ENCODE peak calls at places on chromosomes 11 and 22, in four cellular contexts. C is WTC11, F is K562, K is HepG2. A is an unnamed sample.

GRCh38 chr11:108199446-108200321 is 22.8 kb downstream of the NPAT start:
- DNase-seq in K (no peak), C (no peak), F (peak), A (no peak)

GRCh38 chr11:15336016-15336415 is 221.3 kb downstream of the INSC start:
- DNase-seq in K (no peak), C (peak), F (no peak), A (no peak)

GRCh38 chr11:10590516-10590915 is 22.1 kb upstream of the LYVE1 start:
- DNase-seq in F (no peak), C (no peak), K (no peak), A (no peak)

GRCh38 chr11:24779791-24780190 is 282.9 kb downstream of the LUZP2 start:
- DNase-seq in F (no peak), K (no peak), C (no peak), A (no peak)

GRCh38 chr11:75547617-75548054 is 14.4 kb upstream of the SERPINH1 start:
- DNase-seq in F (peak), C (peak), K (peak), A (no peak)

GRCh38 chr22:39296535-39296934 is 22.9 kb downstream of the RPL3 start:
- DNase-seq in F (no peak), C (no peak), K (no peak), A (no peak)

GRCh38 chr11:118530180-118530682 is 761 bp upstream of the TMEM25 start:
- DNase-seq in C (no peak), K (no peak), F (peak), A (no peak)

GRCh38 chr11:118530683-118531596 is at the start of gene TMEM25:
- DNase-seq in F (peak), K (peak), C (peak), A (no peak)

GRCh38 chr11:38191101-38191500 is 1593.1 kb upstream of the RAG2 start:
- DNase-seq in K (no peak), C (no peak), F (no peak), A (no peak)

GRCh38 chr11:121464352-121464946 is 11.7 kb upstream of the SORL1-AS1 start:
- DNase-seq in F (no peak), K (peak), C (no peak), A (no peak)

GRCh38 chr11:128595221-128595620 is 7.9 kb upstream of the ETS1 start:
- DNase-seq in F (no peak), C (no peak), K (no peak), A (no peak)

GRCh38 chr11:18081551-18081950 is 24.3 kb downstream of the SAAL1 start:
- DNase-seq in C (no peak), K (no peak), F (no peak), A (no peak)

GRCh38 chr11:110455718-110456117 is 26.0 kb downstream of the FDX1 start:
- DNase-seq in K (no peak), C (no peak), F (no peak), A (no peak)

GRCh38 chr11:63508009-63508408 is 2.1 kb downstream of the LGALS12 start:
- DNase-seq in C (peak), K (peak), F (peak), A (peak)

GRCh38 chr11:59173964-59174663 is 2.2 kb downstream of the DTX4 start:
- DNase-seq in C (peak), K (peak), F (no peak), A (peak)

GRCh38 chr11:69698362-69698761 is 5.5 kb downstream of the FGF19 start:
- DNase-seq in C (no peak), K (no peak), F (no peak), A (no peak)

GRCh38 chr11:110298298-110298765 is 1.9 kb upstream of the RDX start:
- DNase-seq in F (no peak), K (peak), C (no peak), A (no peak)

GRCh38 chr11:33997473-33998347 is 53.8 kb upstream of the CAPRIN1 start:
- DNase-seq in K (no peak), C (no peak), F (no peak), A (no peak)

GRCh38 chr11:123093686-123094085 is 31.8 kb upstream of the HSPA8 start:
- DNase-seq in F (no peak), K (no peak), C (no peak), A (no peak)

GRCh38 chr22:38441620-38442287 is 13.2 kb downstream of the KCNJ4 start:
- DNase-seq in F (no peak), K (no peak), C (no peak), A (no peak)

GRCh38 chr11:68014157-68014965 is 4.2 kb downstream of the ALDH3B1 start:
- DNase-seq in K (no peak), F (no peak), C (no peak), A (no peak)

GRCh38 chr22:45320326-45320976 is 10.7 kb downstream of the FAM118A start:
- DNase-seq in F (no peak), K (no peak), C (no peak), A (no peak)

GRCh38 chr11:82718307-82718706 is 15.4 kb downstream of the FAM181B start:
- DNase-seq in C (peak), F (peak), K (peak), A (no peak)

GRCh38 chr11:79237676-79238075 is 203.2 kb downstream of the TENM4 start:
- DNase-seq in C (no peak), F (no peak), K (no peak), A (no peak)

GRCh38 chr11:20512869-20513268 is 86.5 kb upstream of the SLC6A5 start:
- DNase-seq in K (no peak), C (no peak), F (no peak), A (no peak)

DNA sequence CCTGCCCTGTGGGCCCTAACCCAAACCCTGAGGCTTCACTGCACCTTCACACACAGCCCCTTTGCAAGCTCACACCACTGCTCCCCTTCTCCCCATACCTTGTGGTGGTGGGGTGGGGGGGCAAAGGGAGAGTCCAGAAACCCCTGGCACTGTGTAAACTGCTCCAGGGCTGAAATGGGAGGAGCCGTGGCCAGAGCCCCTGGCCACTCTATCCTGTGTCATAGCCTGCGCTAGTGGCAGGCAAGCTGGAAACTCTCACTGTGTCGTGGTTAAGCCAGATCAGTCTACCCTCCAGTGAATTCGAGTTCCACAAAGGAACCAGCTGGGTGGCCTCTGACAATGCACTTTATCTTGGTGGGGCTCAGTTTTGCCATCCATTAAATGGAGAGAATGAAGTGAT is 8.4 kb upstream of the SYT13 start:
- DNase-seq in C (no peak), K (no peak), F (no peak), A (no peak)
- TF ChIP-seq ATF2 in C (no peak), K (no peak), F (no peak), A (no peak)

GRCh38 chr11:61973603-61974162 is 6.2 kb upstream of the FTH1 start:
- DNase-seq in K (peak), C (no peak), F (no peak), A (no peak)

GRCh38 chr11:61974766-61975631 is 7.6 kb upstream of the FTH1 start:
- DNase-seq in K (peak), C (no peak), F (no peak), A (no peak)

GRCh38 chr11:61972112-61972795 is 4.8 kb upstream of the FTH1 start:
- DNase-seq in C (no peak), F (no peak), K (no peak), A (no peak)

GRCh38 chr11:61971177-61972111 is 4.0 kb upstream of the FTH1 start:
- DNase-seq in F (peak), C (peak), K (peak), A (peak)

GRCh38 chr11:61972796-61973602 is 5.6 kb upstream of the FTH1 start:
- DNase-seq in K (peak), F (no peak), C (no peak), A (no peak)
- TF ChIP-seq ATF2 in K (peak), F (no peak), C (no peak), A (no peak)

DNA sequence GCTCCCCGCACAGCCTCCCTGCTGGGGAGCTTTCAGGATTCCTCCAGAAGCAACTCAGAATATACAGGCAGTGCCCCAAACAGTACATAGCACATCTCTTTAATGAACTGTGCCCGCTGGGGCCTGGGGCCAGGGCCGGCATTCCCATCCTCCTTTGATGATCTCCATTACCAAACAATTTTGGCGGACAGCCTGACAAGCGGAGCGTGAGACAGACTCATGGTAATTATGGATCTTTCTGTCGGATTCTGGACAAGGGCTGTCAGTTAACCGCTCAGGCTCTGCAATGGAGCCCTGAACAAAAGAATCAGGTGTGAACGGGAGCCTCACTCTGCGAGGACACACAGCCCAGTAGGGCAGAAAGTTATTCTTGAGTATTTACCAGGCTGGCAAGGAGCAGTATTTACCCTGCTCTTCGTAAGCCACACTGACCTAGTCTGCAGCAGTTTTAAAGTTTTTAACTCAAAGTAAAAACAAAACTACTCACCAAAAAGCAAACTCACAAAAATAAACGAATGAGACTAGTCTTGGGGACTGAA is 174.0 kb downstream of the TBC1D22A start:
- DNase-seq in K (peak), C (no peak), F (no peak), A (peak)
- TF ChIP-seq ATF2 in K (no peak), C (no peak), F (no peak), A (no peak)

GRCh38 chr11:112513417-112513816 is 252.8 kb upstream of the PLET1 start:
- DNase-seq in F (no peak), C (no peak), K (no peak), A (no peak)
- TF ChIP-seq ATF2 in F (no peak), C (no peak), K (no peak), A (no peak)

GRCh38 chr11:119909495-119909894 is 180.5 kb upstream of the NECTIN1 start:
- DNase-seq in C (no peak), F (no peak), K (no peak), A (no peak)
- TF ChIP-seq ATF2 in C (no peak), F (no peak), K (no peak), A (no peak)

GRCh38 chr22:42078469-42079318 is 806 bp upstream of the SMDT1 start:
- DNase-seq in C (peak), F (no peak), K (no peak), A (no peak)

GRCh38 chr22:42077486-42078125 is 1.9 kb upstream of the SMDT1 start:
- DNase-seq in C (no peak), K (no peak), F (no peak), A (no peak)

GRCh38 chr22:42079319-42080251 is at the start of gene SMDT1:
- DNase-seq in K (peak), C (peak), F (peak), A (peak)

GRCh38 chr22:42083119-42083518 is 3.6 kb downstream of the SMDT1 start:
- DNase-seq in C (no peak), F (no peak), K (no peak), A (no peak)

GRCh38 chr22:42080287-42080686 is 787 bp downstream of the SMDT1 start:
- DNase-seq in C (no peak), K (no peak), F (no peak), A (no peak)
- TF ChIP-seq ATF2 in C (no peak), K (no peak), F (no peak), A (no peak)

GRCh38 chr22:26542831-26543230 is 30.6 kb upstream of the TFIP11 start:
- DNase-seq in C (no peak), F (no peak), K (no peak), A (no peak)

GRCh38 chr22:26545827-26546226 is 33.6 kb upstream of the TFIP11 start:
- DNase-seq in F (no peak), K (no peak), C (no peak), A (no peak)

GRCh38 chr22:26544489-26544888 is 32.2 kb upstream of the TFIP11 start:
- DNase-seq in C (no peak), K (no peak), F (no peak), A (no peak)

GRCh38 chr22:26545385-26545784 is 33.1 kb upstream of the TFIP11 start:
- DNase-seq in C (no peak), K (no peak), F (no peak), A (no peak)

DNA sequence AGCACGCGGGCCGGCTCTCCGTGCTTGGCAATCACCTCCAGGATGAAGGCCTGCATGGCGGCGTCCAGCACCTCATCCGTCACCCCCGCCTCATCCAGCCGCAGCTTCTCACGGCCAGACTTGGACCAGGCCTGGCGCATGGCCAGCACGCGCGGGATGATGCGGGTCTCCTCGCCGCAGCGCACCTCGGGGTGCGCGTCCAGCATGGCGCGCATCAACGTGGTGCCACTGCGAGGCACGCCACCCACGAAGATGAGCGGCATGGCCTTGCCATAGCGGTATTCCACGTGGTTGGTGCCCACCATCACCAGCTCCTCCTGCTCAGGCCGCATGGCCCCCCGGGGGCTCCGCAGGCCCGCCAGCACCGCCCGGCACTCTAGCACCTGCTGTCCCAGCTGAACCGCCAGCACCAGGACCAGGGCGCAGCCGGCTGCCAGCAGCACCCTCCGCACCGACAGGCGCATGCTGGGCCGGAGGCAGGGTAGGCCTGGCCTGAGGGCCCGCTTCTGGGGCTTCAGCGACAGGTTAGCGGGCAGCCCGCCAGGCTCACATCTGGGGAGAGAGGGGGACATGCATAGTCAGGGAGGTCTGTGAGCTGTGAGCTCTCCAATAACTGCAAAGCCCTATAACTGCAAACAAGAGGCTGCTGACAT is 29.0 kb upstream of the TFIP11 start:
- DNase-seq in C (no peak), K (no peak), F (no peak), A (no peak)
- TF ChIP-seq ATF2 in C (no peak), K (no peak), F (no peak), A (no peak)

GRCh38 chr22:50085211-50085999 is at the start of gene MLC1:
- DNase-seq in K (no peak), C (no peak), F (peak), A (no peak)
- TF ChIP-seq ATF2 in K (no peak), C (no peak), F (no peak), A (no peak)

DNA sequence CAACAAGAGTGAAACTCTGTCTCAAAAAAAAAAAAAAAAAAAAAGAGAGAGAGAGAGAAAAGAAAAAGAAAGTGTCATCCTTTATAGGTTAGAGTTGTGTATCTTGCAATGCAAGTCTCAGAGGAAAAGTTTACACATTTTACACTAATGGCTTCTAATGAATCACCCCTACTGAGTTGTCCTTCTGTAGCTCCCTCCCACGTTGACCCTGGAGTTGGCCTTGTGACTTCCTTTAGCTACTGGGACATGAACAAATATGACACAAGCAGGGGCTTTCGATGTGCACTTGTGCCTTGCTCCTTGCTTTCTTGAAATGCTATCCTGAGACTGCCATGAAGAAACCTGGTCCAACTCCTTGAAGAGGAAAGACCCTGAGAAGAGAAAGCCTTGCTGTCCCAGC is 2.4 kb upstream of the SMCO4 start:
- DNase-seq in F (no peak), C (no peak), K (no peak), A (no peak)
- TF ChIP-seq ATF2 in F (no peak), C (no peak), K (no peak), A (no peak)

GRCh38 chr11:65019824-65020223 is 5.9 kb downstream of the ARL2 start:
- DNase-seq in K (peak), F (no peak), C (no peak), A (no peak)

GRCh38 chr11:65017927-65018326 is 4.0 kb downstream of the ARL2 start:
- DNase-seq in K (no peak), C (no peak), F (no peak), A (no peak)

GRCh38 chr11:65013692-65014145 is 241 bp upstream of the ARL2 start:
- DNase-seq in F (peak), K (no peak), C (peak), A (peak)

GRCh38 chr11:65014146-65014960 is at the start of gene ARL2:
- DNase-seq in F (peak), K (peak), C (peak), A (peak)

GRCh38 chr11:65016705-65017104 is 2.7 kb downstream of the ARL2 start:
- DNase-seq in K (no peak), F (no peak), C (peak), A (no peak)
- TF ChIP-seq ATF2 in K (no peak), F (no peak), C (no peak), A (no peak)